ENCODE peak calls at places on chromosomes 11 and 22, in five cellular contexts. C is retinal pigment epithelial cell, M is GM04504, D is HT-29, H is AG10803. F is an unnamed sample.
A peak's percentile ranks its signal among the peaks of the same experiment; 100 is the strongest.

GRCh38 chr11:66267039-66267378 is 1.4 kb upstream of the RAB1B start:
- DNase-seq in C (no peak), M (no peak), D (no peak), H (no peak), F (no peak)

GRCh38 chr22:44425356-44425755 is 72.7 kb downstream of the RTL6 start:
- DNase-seq in C (no peak), M (no peak), D (no peak), H (no peak), F (no peak)

GRCh38 chr22:24693359-24693758 is 81.2 kb downstream of the PIWIL3 start:
- DNase-seq in C (no peak), M (no peak), D (no peak), H (no peak), F (no peak)

GRCh38 chr11:69700278-69701140 is 3.3 kb downstream of the FGF19 start:
- DNase-seq in C (peak; percentile 34), M (peak; percentile 41), D (peak; percentile 91), H (peak; percentile 39), F (peak; percentile 75)

GRCh38 chr11:77198440-77198849 is 70.4 kb downstream of the MYO7A start:
- DNase-seq in C (no peak), M (no peak), D (peak; percentile 23), H (no peak), F (no peak)

GRCh38 chr11:76768091-76769047 is 14.8 kb upstream of the TSKU start:
- DNase-seq in C (no peak), M (no peak), D (peak; percentile 72), H (peak; percentile 45), F (peak; percentile 59)

GRCh38 chr22:21712751-21713427 is 22.7 kb downstream of the YPEL1 start:
- DNase-seq in C (peak; percentile 34), M (peak; percentile 44), D (peak; percentile 70), H (peak; percentile 73), F (peak; percentile 66)

GRCh38 chr22:17436382-17436951 is 67.2 kb downstream of the CECR2 start:
- DNase-seq in C (no peak), M (no peak), D (no peak), H (no peak), F (no peak)

GRCh38 chr11:118899706-118900360 is 16.1 kb downstream of the CXCR5 start:
- DNase-seq in C (no peak), M (no peak), D (no peak), H (no peak), F (no peak)

GRCh38 chr11:73334244-73335203 is 26.4 kb downstream of the ARHGEF17 start:
- DNase-seq in C (peak; percentile 83), M (peak; percentile 73), D (peak; percentile 54), H (peak; percentile 79), F (peak; percentile 91)

GRCh38 chr11:94809251-94809650 is 41.1 kb downstream of the AMOTL1 start:
- DNase-seq in C (no peak), M (no peak), D (no peak), H (peak; percentile 68), F (no peak)

F was measured in left cardiac atrium.